ENCODE peak calls at places on chromosome 6, in seven cellular contexts. B is GM12892, I is HepG2, H is H1, J is SK-N-SH, T is GM12878, V is K562. S is an unnamed sample.

GRCh38 chr6:64547594-64548268 is 912.1 kb downstream of the PHF3 start:
- DNase-seq in B (no peak), I (no peak), H (no peak), J (no peak), T (no peak), V (no peak), S (no peak)

GRCh38 chr6:167661456-167662103 is 165.1 kb upstream of the AFDN start:
- DNase-seq in B (no peak), I (no peak), H (no peak), J (no peak), T (no peak), V (no peak), S (no peak)

GRCh38 chr6:125790403-125791150 is at the start of gene NCOA7:
- DNase-seq in B (peak), I (peak), H (peak), J (peak), T (no peak), V (peak), S (peak)

GRCh38 chr6:1686117-1687098 is 76.7 kb downstream of the FOXC1 start:
- DNase-seq in B (no peak), I (no peak), H (no peak), J (peak), T (no peak), V (no peak), S (no peak)

GRCh38 chr6:151121900-151122299 is 117.9 kb upstream of the AKAP12 start:
- DNase-seq in B (no peak), I (no peak), H (no peak), J (no peak), T (no peak), V (no peak), S (no peak)

GRCh38 chr6:215335-216034 is 76.8 kb upstream of the DUSP22 start:
- DNase-seq in B (no peak), I (no peak), H (no peak), J (no peak), T (peak), V (no peak), S (no peak)

GRCh38 chr6:81401970-81402690 is 350.4 kb downstream of the TENT5A start:
- DNase-seq in B (no peak), I (no peak), H (no peak), J (no peak), T (no peak), V (no peak), S (no peak)

GRCh38 chr6:83815631-83816030 is 37.5 kb upstream of the RIPPLY2 start:
- DNase-seq in B (no peak), I (no peak), H (no peak), J (peak), T (no peak), V (no peak), S (no peak)

GRCh38 chr6:161407581-161407980 is 133.7 kb upstream of the AGPAT4 start:
- DNase-seq in B (no peak), I (peak), H (no peak), J (no peak), T (peak), V (peak), S (no peak)

GRCh38 chr6:50007821-50008220 is 14.0 kb downstream of the DEFB110 start:
- DNase-seq in B (no peak), I (no peak), H (no peak), J (no peak), T (no peak), V (no peak), S (no peak)

GRCh38 chr6:6645266-6645917 is 56.9 kb downstream of the LY86 start:
- DNase-seq in B (no peak), I (no peak), H (no peak), J (no peak), T (no peak), V (no peak), S (no peak)

GRCh38 chr6:161215193-161215592 is 58.7 kb downstream of the AGPAT4 start:
- DNase-seq in B (no peak), I (peak), H (no peak), J (no peak), T (no peak), V (peak), S (no peak)

GRCh38 chr6:121436172-121436965 is 923 bp downstream of the GJA1 start:
- DNase-seq in B (no peak), I (no peak), H (no peak), J (no peak), T (no peak), V (no peak), S (no peak)

GRCh38 chr6:76351275-76351674 is 278.8 kb upstream of the IMPG1 start:
- DNase-seq in B (no peak), I (peak), H (no peak), J (no peak), T (no peak), V (no peak), S (no peak)

GRCh38 chr6:131206463-131207251 is 71.4 kb downstream of the AKAP7 start:
- DNase-seq in B (no peak), I (no peak), H (no peak), J (no peak), T (no peak), V (no peak), S (no peak)

GRCh38 chr6:43297644-43298564 is at the start of gene SLC22A7:
- DNase-seq in B (no peak), I (peak), H (no peak), J (no peak), T (no peak), V (no peak), S (no peak)

GRCh38 chr6:154358019-154358545 is 1.5 kb upstream of the IPCEF1 start:
- DNase-seq in B (no peak), I (no peak), H (no peak), J (no peak), T (no peak), V (no peak), S (no peak)

GRCh38 chr6:41586564-41586963 is 40.4 kb downstream of the FOXP4 start:
- DNase-seq in B (no peak), I (no peak), H (no peak), J (peak), T (no peak), V (no peak), S (no peak)

GRCh38 chr6:148698671-148699180 is 48.1 kb upstream of the UST start:
- DNase-seq in B (no peak), I (no peak), H (no peak), J (no peak), T (no peak), V (no peak), S (no peak)

GRCh38 chr6:30325150-30325872 is 1.4 kb upstream of the TRIM39 start:
- DNase-seq in B (peak), I (peak), H (no peak), J (peak), T (peak), V (peak), S (peak)

GRCh38 chr6:36793296-36793912 is 45.8 kb downstream of the CPNE5 start:
- DNase-seq in B (no peak), I (no peak), H (no peak), J (no peak), T (no peak), V (no peak), S (no peak)

GRCh38 chr6:26158581-26159416 is 71.6 kb downstream of the HFE start:
- DNase-seq in B (no peak), I (no peak), H (no peak), J (no peak), T (peak), V (peak), S (no peak)

GRCh38 chr6:88166901-88167624 is 916 bp upstream of the CNR1 start:
- DNase-seq in B (peak), I (no peak), H (peak), J (peak), T (no peak), V (no peak), S (no peak)

GRCh38 chr6:131292145-131292938 is 157.1 kb downstream of the AKAP7 start:
- DNase-seq in B (no peak), I (peak), H (no peak), J (no peak), T (no peak), V (no peak), S (no peak)

GRCh38 chr6:10522929-10523573 is 1.9 kb downstream of the GCNT2 start:
- DNase-seq in B (no peak), I (peak), H (peak), J (no peak), T (no peak), V (peak), S (no peak)

GRCh38 chr6:157059781-157060180 is 263.5 kb downstream of the TMEM242 start:
- DNase-seq in B (no peak), I (no peak), H (no peak), J (no peak), T (no peak), V (no peak), S (no peak)

GRCh38 chr6:126180585-126180984 is 159.3 kb upstream of the CENPW start:
- DNase-seq in B (no peak), I (peak), H (no peak), J (no peak), T (peak), V (peak), S (no peak)

GRCh38 chr6:40763001-40763400 is 175.8 kb upstream of the LRFN2 start:
- DNase-seq in B (no peak), I (no peak), H (no peak), J (no peak), T (no peak), V (no peak), S (no peak)

GRCh38 chr6:108689279-108690161 is 128.8 kb downstream of the FOXO3 start:
- DNase-seq in B (no peak), I (no peak), H (no peak), J (no peak), T (no peak), V (peak), S (no peak)

GRCh38 chr6:20338160-20338559 is 63.5 kb upstream of the E2F3 start:
- DNase-seq in B (no peak), I (no peak), H (no peak), J (no peak), T (no peak), V (no peak), S (no peak)

GRCh38 chr6:28747631-28748157 is 176.1 kb downstream of the TRIM27 start:
- DNase-seq in B (no peak), I (peak), H (peak), J (no peak), T (no peak), V (peak), S (no peak)

DNA sequence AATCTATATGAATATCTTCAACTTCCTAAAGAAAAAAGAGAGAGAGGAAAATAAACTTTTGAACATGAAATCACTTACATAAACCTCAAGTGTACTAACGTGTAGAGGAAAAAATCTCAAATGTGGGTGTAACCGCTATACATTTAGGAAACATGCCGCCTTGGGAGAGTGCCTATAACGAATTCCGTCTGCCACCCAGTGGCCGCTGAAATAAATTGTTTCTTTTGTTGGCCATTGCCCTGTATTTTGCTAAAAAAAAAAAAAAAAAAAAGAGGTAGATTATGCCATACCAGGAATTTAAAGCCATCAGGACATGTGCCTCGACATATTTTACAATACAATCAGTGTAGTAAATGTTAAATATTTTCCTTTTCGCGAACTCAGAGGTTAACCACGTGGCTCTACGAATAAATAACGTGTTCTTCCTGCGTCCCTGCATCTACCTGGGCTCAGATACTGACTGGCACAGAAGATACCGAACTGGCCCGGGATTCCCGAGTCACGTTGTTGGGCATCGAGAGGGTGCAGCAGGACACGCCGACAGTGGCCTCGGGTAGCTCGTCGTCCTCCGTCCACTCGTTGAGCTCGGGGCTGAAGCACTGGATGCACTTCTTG is 14.3 kb downstream of the KLHL31 start:
- DNase-seq in B (no peak), I (peak), H (no peak), J (peak), T (no peak), V (peak), S (no peak)
- TF ChIP-seq TAF1 in B (no peak), I (no peak), H (peak), J (no peak), T (no peak), V (no peak), S (no peak)

DNA sequence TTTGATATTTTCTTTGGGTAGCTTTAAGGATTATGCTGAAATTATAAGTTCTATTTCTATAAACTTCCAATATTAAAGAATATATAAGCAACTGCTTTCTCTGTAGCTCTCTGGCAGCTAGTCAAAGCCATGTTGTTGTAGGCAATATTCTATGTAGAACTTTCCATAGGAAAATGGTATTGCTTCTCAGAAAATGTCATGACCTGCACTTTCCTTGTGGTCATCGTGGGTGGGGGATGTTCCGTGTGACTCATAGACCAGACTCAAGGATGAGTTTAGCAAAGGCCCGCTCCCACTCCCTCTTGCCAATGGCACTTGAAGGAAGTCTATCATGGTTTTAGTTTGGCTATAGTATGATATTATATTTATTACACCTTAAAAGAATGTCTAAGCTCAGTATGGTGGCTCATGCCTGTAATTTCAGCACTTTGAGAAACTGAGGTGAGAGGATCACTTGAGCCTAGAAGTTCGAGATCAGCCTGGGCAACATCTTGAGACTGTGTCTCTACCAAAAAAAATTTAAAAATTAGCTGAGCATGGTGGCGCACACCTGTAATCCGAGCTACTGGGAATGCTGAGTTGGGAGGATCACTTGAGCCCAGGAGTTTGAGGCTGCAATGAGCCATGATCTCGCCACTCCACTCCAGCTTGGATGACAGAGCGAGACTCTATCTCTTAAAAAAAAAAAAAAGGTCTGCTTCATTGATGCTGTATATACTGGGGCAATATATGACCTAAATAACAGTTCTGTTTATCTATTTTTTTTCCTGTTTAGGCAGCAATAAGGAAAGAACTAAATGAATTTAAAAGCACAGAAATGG is 36.6 kb upstream of the LTV1 start:
- DNase-seq in B (no peak), I (no peak), H (no peak), J (no peak), T (no peak), V (peak), S (no peak)
- TF ChIP-seq TAF1 in B (no peak), I (no peak), H (no peak), J (no peak), T (no peak), V (no peak), S (no peak)

GRCh38 chr6:32609731-32610640 is 20.3 kb upstream of the HLA-DRB1 start:
- DNase-seq in B (no peak), I (peak), H (peak), J (peak), T (peak), V (peak), S (peak)
- TF ChIP-seq TAF1 in B (peak), I (no peak), H (peak), J (no peak), T (peak), V (no peak), S (peak)

GRCh38 chr6:142635130-142635529 is 309.8 kb downstream of the HIVEP2 start:
- DNase-seq in B (no peak), I (no peak), H (no peak), J (no peak), T (no peak), V (no peak), S (no peak)
- TF ChIP-seq TAF1 in B (no peak), I (no peak), H (no peak), J (no peak), T (no peak), V (no peak), S (no peak)

DNA sequence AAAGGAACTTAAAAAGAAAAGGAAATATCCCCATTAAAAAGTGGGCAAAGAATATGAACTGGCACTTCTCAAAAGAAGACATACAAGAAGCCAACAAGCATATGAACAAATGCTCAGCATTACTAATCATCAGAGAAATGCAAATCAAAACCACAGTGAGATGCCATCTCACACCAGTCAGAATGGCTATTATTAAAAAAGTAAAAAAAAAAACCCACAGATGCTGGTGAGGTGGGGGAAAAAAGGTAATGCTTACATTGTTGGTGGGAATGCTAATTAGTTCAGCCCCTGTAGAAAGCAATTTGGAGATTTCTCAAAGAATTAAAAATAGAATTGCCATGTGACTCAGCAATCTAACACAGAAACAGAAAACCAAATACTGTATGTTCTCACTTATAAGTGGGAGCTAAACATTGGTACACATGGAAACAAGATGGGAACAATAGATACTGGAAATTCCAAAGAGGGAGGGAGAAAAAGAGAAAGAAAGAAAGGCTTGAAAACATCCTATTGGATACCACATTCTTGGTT is 437.1 kb downstream of the GRIK2 start:
- DNase-seq in B (no peak), I (no peak), H (no peak), J (no peak), T (no peak), V (no peak), S (no peak)
- TF ChIP-seq TAF1 in B (no peak), I (no peak), H (no peak), J (no peak), T (no peak), V (no peak), S (no peak)

GRCh38 chr6:104816141-104816540 is 43.6 kb downstream of the HACE1 start:
- DNase-seq in B (no peak), I (no peak), H (no peak), J (no peak), T (no peak), V (no peak), S (no peak)
- TF ChIP-seq TAF1 in B (no peak), I (no peak), H (no peak), J (no peak), T (no peak), V (no peak), S (no peak)

S was measured in GM12891.